ENCODE peak calls at places on chromosomes 4 and X, in five cellular contexts. V is anterior cingulate cortex; U is ELR; W is NCI-H1092 treated with DMSO at 0.1 percent for 48 hours; G is activated CD4-positive, alpha-beta T cell treated with anti-CD3 and anti-CD28 coated beads for 24 hours. T is an unnamed sample.

GRCh38 chr4:16524911-16525574 is 298.8 kb upstream of the TAPT1 start:
- DNase-seq in W (no peak), U (no peak), G (no peak), V (peak), T (no peak)

GRCh38 chr4:164572877-164573279 is 181.1 kb upstream of the SMIM31 start:
- DNase-seq in G (no peak), W (no peak), U (peak), V (no peak), T (no peak)

GRCh38 chr4:2168469-2169319 is 73.2 kb downstream of the HAUS3 start:
- DNase-seq in V (no peak), W (peak), G (no peak), U (no peak), T (no peak)

GRCh38 chr4:40621592-40622512 is 7.8 kb downstream of the RBM47 start:
- DNase-seq in V (peak), U (peak), W (no peak), G (no peak), T (peak)

GRCh38 chr4:88734403-88734949 is 36.8 kb upstream of the NAP1L5 start:
- DNase-seq in W (no peak), G (no peak), U (peak), V (no peak), T (no peak)

GRCh38 chr4:2462218-2462991 is 6.5 kb upstream of the RNF4 start:
- DNase-seq in U (peak), V (peak), G (peak), W (peak), T (peak)

GRCh38 chr4:176767183-176767582 is 25.5 kb downstream of the VEGFC start:
- DNase-seq in G (no peak), W (no peak), U (peak), V (no peak), T (no peak)

GRCh38 chr4:125750399-125750798 is 435.6 kb downstream of the FAT4 start:
- DNase-seq in U (no peak), W (no peak), V (no peak), G (no peak), T (no peak)

GRCh38 chrX:1397001-1397400 is 5.1 kb upstream of the SLC25A6 start:
- DNase-seq in U (no peak), V (no peak), W (no peak), G (no peak), T (no peak)

GRCh38 chrX:130395341-130395740 is 6.4 kb upstream of the RBMX2 start:
- DNase-seq in V (no peak), U (no peak), W (no peak), G (no peak), T (no peak)

GRCh38 chr4:184310171-184310567 is 92.5 kb upstream of the ENPP6 start:
- DNase-seq in G (no peak), W (no peak), V (no peak), U (no peak), T (peak)

GRCh38 chr4:64230709-64231310 is 178.4 kb downstream of the TECRL start:
- DNase-seq in W (no peak), V (no peak), U (peak), G (no peak), T (no peak)

GRCh38 chr4:51995647-51996046 is 24.5 kb downstream of the LRRC66 start:
- DNase-seq in V (no peak), G (no peak), W (no peak), U (no peak), T (no peak)

GRCh38 chr4:139304920-139305319 is 2.6 kb upstream of the NDUFC1 start:
- DNase-seq in W (no peak), V (no peak), G (no peak), U (no peak), T (no peak)

GRCh38 chrX:107226766-107227165 is 20.4 kb downstream of the DNAAF6 start:
- DNase-seq in V (no peak), U (peak), W (no peak), G (no peak), T (no peak)

GRCh38 chr4:169791527-169792156 is 33.9 kb upstream of the HPF1 start:
- DNase-seq in G (no peak), U (peak), W (peak), V (peak), T (peak)

GRCh38 chr4:19961092-19961491 is 290.6 kb upstream of the SLIT2 start:
- DNase-seq in W (no peak), V (no peak), G (no peak), U (peak), T (no peak)

GRCh38 chr4:187204389-187204920 is 480.8 kb upstream of the FAT1 start:
- DNase-seq in U (peak), V (no peak), W (no peak), G (no peak), T (no peak)

GRCh38 chr4:73662709-73663546 is 42.7 kb upstream of the RASSF6 start:
- DNase-seq in U (peak), W (peak), V (no peak), G (no peak), T (no peak)

GRCh38 chr4:74522251-74522991 is 77.5 kb downstream of the AREG start:
- DNase-seq in V (no peak), U (peak), G (no peak), W (no peak), T (no peak)

GRCh38 chr4:169250796-169251195 is 20.0 kb downstream of the SH3RF1 start:
- DNase-seq in W (no peak), G (no peak), V (no peak), U (no peak), T (no peak)

GRCh38 chr4:185710487-185710995 is 101.5 kb downstream of the SORBS2 start:
- DNase-seq in U (no peak), V (no peak), G (no peak), W (no peak), T (no peak)

GRCh38 chrX:14125451-14125850 is 95.8 kb upstream of the GEMIN8 start:
- DNase-seq in W (no peak), V (no peak), G (no peak), U (no peak), T (no peak)